ENCODE peak calls at places on chromosomes 6 and 20, in seven cellular contexts. M, O, B, G, F, N and A are unnamed samples.

GRCh38 chr6:8628063-8628462 is 192.7 kb upstream of the SLC35B3 start:
- DNase-seq in M (no peak), O (no peak), F (no peak), B (no peak), N (no peak), G (no peak), A (no peak)

GRCh38 chr6:116280960-116281316 is 1.2 kb upstream of the TSPYL1 start:
- DNase-seq in M (no peak), G (no peak), O (no peak), B (no peak), F (no peak), N (no peak), A (no peak)

GRCh38 chr6:85449818-85450577 is at the start of gene NT5E:
- DNase-seq in G (no peak), O (peak), N (peak), F (peak), M (no peak), B (no peak), A (peak)

GRCh38 chr6:142279350-142280180 is 22.2 kb upstream of the ADGRG6 start:
- DNase-seq in N (peak), O (no peak), M (no peak), F (no peak), B (peak), G (no peak), A (no peak)

GRCh38 chr20:2417142-2417541 is 36.4 kb downstream of the TGM6 start:
- DNase-seq in F (no peak), N (no peak), G (no peak), O (no peak), B (no peak), M (no peak), A (no peak)

GRCh38 chr20:60011512-60012507 is 53.6 kb downstream of the CDH26 start:
- DNase-seq in N (no peak), F (no peak), O (no peak), G (no peak), B (no peak), M (no peak), A (no peak)

GRCh38 chr6:57013501-57013900 is 33.0 kb upstream of the KIAA1586 start:
- DNase-seq in G (no peak), B (peak), F (no peak), N (peak), M (no peak), O (no peak), A (no peak)

GRCh38 chr6:121764493-121764892 is 329.0 kb downstream of the GJA1 start:
- DNase-seq in F (no peak), O (no peak), N (no peak), G (no peak), B (no peak), M (no peak), A (no peak)

GRCh38 chr6:103870970-103871369 is 988.7 kb downstream of the HACE1 start:
- DNase-seq in O (no peak), G (no peak), B (no peak), N (peak), M (no peak), F (no peak), A (no peak)

GRCh38 chr20:23652371-23652770 is 14.6 kb upstream of the CST3 start:
- DNase-seq in O (no peak), F (peak), M (no peak), N (no peak), G (no peak), B (no peak), A (no peak)

GRCh38 chr6:56764081-56764566 is 121.4 kb upstream of the DST start:
- DNase-seq in B (no peak), N (peak), M (no peak), F (peak), G (no peak), O (no peak), A (no peak)

GRCh38 chr6:125300992-125301434 is 754 bp downstream of the HDDC2 start:
- DNase-seq in O (no peak), G (peak), B (no peak), F (peak), M (no peak), N (no peak), A (no peak)

GRCh38 chr20:10842116-10842515 is 168.3 kb upstream of the JAG1 start:
- DNase-seq in O (no peak), F (no peak), M (no peak), G (no peak), N (no peak), B (no peak), A (no peak)